ENCODE peak calls at places on chromosomes 5 and 9, in eight cellular contexts. I, E, F, Z, A, V, H and M are unnamed samples.

GRCh38 chr9:126378761-126379160 is 52.1 kb downstream of the MVB12B start:
- DNase-seq in I (no peak), E (no peak), F (no peak), Z (no peak), A (no peak), V (no peak), H (no peak), M (no peak)

GRCh38 chr9:93929231-93929630 is 25.9 kb downstream of the BARX1 start:
- DNase-seq in I (no peak), E (no peak), F (no peak), Z (no peak), A (no peak), V (no peak), H (no peak), M (no peak)

GRCh38 chr5:122078116-122078865 is at the start of gene LOX:
- DNase-seq in I (peak; percentile 77), E (peak; percentile 91), F (peak; percentile 88), Z (peak; percentile 99), A (peak; percentile 52), V (no peak), H (peak; percentile 50), M (no peak)

GRCh38 chr5:83011990-83012389 is 65.2 kb downstream of the TMEM167A start:
- DNase-seq in I (no peak), E (no peak), F (no peak), Z (no peak), A (no peak), V (no peak), H (no peak), M (no peak)

GRCh38 chr5:116439891-116440290 is 134.7 kb downstream of the SEMA6A start:
- DNase-seq in I (no peak), E (no peak), F (no peak), Z (no peak), A (no peak), V (no peak), H (no peak), M (no peak)

GRCh38 chr9:69822091-69822750 is 1.6 kb downstream of the CFAP95 start:
- DNase-seq in I (peak; percentile 45), E (no peak), F (no peak), Z (peak; percentile 30), A (peak; percentile 50), V (no peak), H (no peak), M (peak; percentile 66)

GRCh38 chr5:143707797-143708196 is 104.2 kb upstream of the HMHB1 start:
- DNase-seq in I (no peak), E (no peak), F (no peak), Z (peak; percentile 99), A (no peak), V (no peak), H (no peak), M (no peak)

GRCh38 chr9:108133101-108133500 is 643.5 kb upstream of the KLF4 start:
- DNase-seq in I (no peak), E (no peak), F (no peak), Z (no peak), A (no peak), V (no peak), H (no peak), M (no peak)

GRCh38 chr5:95718203-95718602 is 12.9 kb upstream of the RHOBTB3 start:
- DNase-seq in I (no peak), E (no peak), F (no peak), Z (no peak), A (no peak), V (no peak), H (no peak), M (no peak)

GRCh38 chr5:113065626-113066025 is 89.0 kb downstream of the DCP2 start:
- DNase-seq in I (no peak), E (no peak), F (no peak), Z (no peak), A (no peak), V (no peak), H (no peak), M (no peak)

GRCh38 chr9:10661994-10662393 is 49.2 kb upstream of the PTPRD start:
- DNase-seq in I (no peak), E (no peak), F (no peak), Z (no peak), A (no peak), V (no peak), H (no peak), M (no peak)

GRCh38 chr5:146342882-146343865 is 4.5 kb downstream of the POU4F3 start:
- DNase-seq in I (peak; percentile 64), E (no peak), F (no peak), Z (no peak), A (no peak), V (no peak), H (no peak), M (no peak)

GRCh38 chr5:143213851-143214363 is 189.6 kb downstream of the NR3C1 start:
- DNase-seq in I (no peak), E (no peak), F (no peak), Z (peak; percentile 43), A (no peak), V (no peak), H (no peak), M (no peak)

GRCh38 chr5:36662291-36662851 is 56.0 kb downstream of the SLC1A3 start:
- DNase-seq in I (peak; percentile 10), E (no peak), F (no peak), Z (peak; percentile 39), A (no peak), V (no peak), H (no peak), M (no peak)

GRCh38 chr9:106830527-106831140 is 32.3 kb upstream of the ZNF462 start:
- DNase-seq in I (no peak), E (no peak), F (no peak), Z (peak; percentile 25), A (no peak), V (no peak), H (no peak), M (no peak)

GRCh38 chr5:573976-574375 is 38.2 kb upstream of the CEP72 start:
- DNase-seq in I (no peak), E (no peak), F (no peak), Z (no peak), A (no peak), V (no peak), H (no peak), M (no peak)

GRCh38 chr5:38673671-38674071 is 117.2 kb upstream of the LIFR start:
- DNase-seq in I (peak; percentile 9), E (no peak), F (no peak), Z (no peak), A (no peak), V (no peak), H (no peak), M (no peak)

GRCh38 chr5:159123700-159124099 is 24.0 kb upstream of the EBF1 start:
- DNase-seq in I (no peak), E (no peak), F (no peak), Z (no peak), A (no peak), V (no peak), H (no peak), M (no peak)

GRCh38 chr9:16726023-16726422 is 144.4 kb downstream of the BNC2 start:
- DNase-seq in I (peak; percentile 27), E (no peak), F (no peak), Z (peak; percentile 64), A (no peak), V (no peak), H (no peak), M (no peak)

GRCh38 chr9:94921072-94921471 is 194.6 kb downstream of the AOPEP start:
- DNase-seq in I (no peak), E (no peak), F (no peak), Z (peak; percentile 88), A (peak; percentile 68), V (no peak), H (no peak), M (no peak)

GRCh38 chr5:151523335-151523734 is 67.8 kb downstream of the FAT2 start:
- DNase-seq in I (peak; percentile 62), E (no peak), F (no peak), Z (peak; percentile 41), A (peak; percentile 76), V (no peak), H (no peak), M (peak; percentile 69)

GRCh38 chr5:179700401-179700918 is 1.7 kb downstream of the CANX start:
- DNase-seq in I (no peak), E (no peak), F (no peak), Z (no peak), A (no peak), V (no peak), H (no peak), M (no peak)

GRCh38 chr9:114001794-114002261 is 76.3 kb downstream of the AMBP start:
- DNase-seq in I (no peak), E (no peak), F (no peak), Z (no peak), A (no peak), V (no peak), H (peak; percentile 20), M (no peak)

GRCh38 chr9:108534741-108535140 is 321.0 kb downstream of the ACTL7B start:
- DNase-seq in I (no peak), E (peak; percentile 55), F (no peak), Z (peak; percentile 81), A (peak; percentile 85), V (no peak), H (no peak), M (peak; percentile 29)

GRCh38 chr9:94950040-94950732 is 223.7 kb downstream of the AOPEP start:
- DNase-seq in I (no peak), E (no peak), F (no peak), Z (no peak), A (no peak), V (no peak), H (peak; percentile 46), M (no peak)

GRCh38 chr5:53582225-53582624 is 21.8 kb downstream of the NDUFS4 start:
- DNase-seq in I (no peak), E (no peak), F (no peak), Z (no peak), A (no peak), V (no peak), H (no peak), M (no peak)

GRCh38 chr9:135448570-135449180 is 30.9 kb upstream of the PPP1R26 start:
- DNase-seq in I (peak; percentile 21), E (no peak), F (no peak), Z (peak; percentile 12), A (no peak), V (no peak), H (no peak), M (no peak)

GRCh38 chr5:93302711-93303110 is 278.3 kb downstream of the NR2F1-AS1 start:
- DNase-seq in I (no peak), E (no peak), F (no peak), Z (no peak), A (no peak), V (no peak), H (no peak), M (no peak)

GRCh38 chr5:125559296-125559695 is 812.9 kb upstream of the ZNF608 start:
- DNase-seq in I (no peak), E (peak; percentile 89), F (no peak), Z (peak; percentile 29), A (peak; percentile 21), V (no peak), H (no peak), M (peak; percentile 63)

GRCh38 chr5:16733597-16733996 is 116.8 kb upstream of the RETREG1 start:
- DNase-seq in I (peak; percentile 65), E (no peak), F (no peak), Z (no peak), A (no peak), V (no peak), H (no peak), M (no peak)

GRCh38 chr5:145925353-145925752 is 11.0 kb upstream of the SH3RF2 start:
- DNase-seq in I (peak; percentile 32), E (peak; percentile 51), F (no peak), Z (peak; percentile 98), A (no peak), V (no peak), H (no peak), M (peak; percentile 27)

GRCh38 chr5:128587275-128587674 is 49.2 kb upstream of the FBN2 start:
- DNase-seq in I (no peak), E (no peak), F (no peak), Z (no peak), A (no peak), V (no peak), H (no peak), M (no peak)

GRCh38 chr9:35835766-35836165 is 6.7 kb downstream of the TMEM8B start:
- DNase-seq in I (no peak), E (no peak), F (no peak), Z (no peak), A (no peak), V (no peak), H (no peak), M (no peak)

GRCh38 chr5:172491481-172491880 is 37.2 kb upstream of the SH3PXD2B start:
- DNase-seq in I (no peak), E (no peak), F (no peak), Z (no peak), A (no peak), V (no peak), H (no peak), M (no peak)